ENCODE peak calls at places on chromosomes 1 and 21, in four cellular contexts. C is H1, T is IMR-90, I is H9. X is an unnamed sample.

GRCh38 chr1:1777510-1777909 is 760 bp downstream of the NADK start:
- DNase-seq in C (no peak), T (no peak), I (no peak), X (peak)

GRCh38 chr1:31010081-31010989 is 55.2 kb downstream of the PUM1 start:
- DNase-seq in C (no peak), T (peak), I (no peak), X (peak)

GRCh38 chr1:13899856-13900255 is 199.9 kb downstream of the PRDM2 start:
- DNase-seq in C (no peak), T (no peak), I (no peak), X (no peak)

GRCh38 chr1:244674446-244674845 is 21.5 kb downstream of the DESI2 start:
- DNase-seq in C (no peak), T (peak), I (no peak), X (no peak)

GRCh38 chr1:26700711-26701110 is 4.9 kb downstream of the ARID1A start:
- DNase-seq in C (no peak), T (peak), I (no peak), X (peak)

GRCh38 chr1:196056966-196057365 is 551.3 kb downstream of the KCNT2 start:
- DNase-seq in C (no peak), T (no peak), I (no peak), X (peak)

GRCh38 chr1:207097871-207098324 is 6.1 kb upstream of the C4BPA start:
- DNase-seq in C (no peak), T (no peak), I (no peak), X (no peak)

GRCh38 chr21:28959367-28960099 is 33.1 kb downstream of the LTN1 start:
- DNase-seq in C (no peak), T (peak), I (no peak), X (no peak)

GRCh38 chr1:30878559-30878958 is 30.0 kb downstream of the SDC3 start:
- DNase-seq in C (no peak), T (no peak), I (no peak), X (no peak)

GRCh38 chr1:201389066-201389465 is 10.1 kb downstream of the LAD1 start:
- DNase-seq in C (no peak), T (no peak), I (no peak), X (no peak)

GRCh38 chr1:201384406-201384782 is 6.9 kb upstream of the TNNT2 start:
- DNase-seq in C (no peak), T (no peak), I (no peak), X (no peak)

GRCh38 chr1:201385299-201385891 is 7.9 kb upstream of the TNNT2 start:
- DNase-seq in C (peak), T (peak), I (peak), X (peak)

GRCh38 chr1:201383647-201384405 is 6.3 kb upstream of the TNNT2 start:
- DNase-seq in C (no peak), T (peak), I (no peak), X (no peak)

DNA sequence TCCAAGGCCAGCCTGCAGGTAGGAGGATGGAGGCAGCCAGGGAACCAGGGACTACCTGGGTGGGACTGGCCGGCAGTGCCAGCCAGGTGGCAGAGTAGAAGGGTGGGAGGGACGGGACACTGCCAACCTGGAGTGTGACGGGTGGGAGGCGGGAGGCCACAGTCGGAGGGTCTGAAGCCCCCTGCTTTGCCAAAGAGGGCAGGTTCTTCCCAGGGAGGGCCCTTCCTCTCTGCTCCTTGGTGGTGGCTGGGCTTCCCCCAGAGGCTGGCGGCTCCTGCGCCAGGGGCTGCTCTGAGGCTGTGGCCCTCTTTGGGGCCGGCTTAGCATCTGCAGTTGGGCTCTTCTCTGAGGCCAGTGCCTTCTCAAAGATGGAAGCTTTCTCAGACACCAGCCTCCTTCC is 8.7 kb upstream of the TNNT2 start:
- DNase-seq in C (no peak), T (no peak), I (no peak), X (no peak)
- H2BK15ac ChIP-seq in C (no peak), T (no peak), I (no peak), X (no peak)

GRCh38 chr1:21018673-21019072 is 158.0 kb downstream of the EIF4G3 start:
- DNase-seq in C (no peak), T (no peak), I (no peak), X (peak)

GRCh38 chr1:21024918-21025317 is 151.8 kb downstream of the EIF4G3 start:
- DNase-seq in C (no peak), T (no peak), I (no peak), X (no peak)

GRCh38 chr1:21022279-21023040 is 154.2 kb downstream of the EIF4G3 start:
- DNase-seq in C (no peak), T (peak), I (no peak), X (peak)

GRCh38 chr1:21021311-21021710 is 155.4 kb downstream of the EIF4G3 start:
- DNase-seq in C (no peak), T (no peak), I (no peak), X (no peak)

DNA sequence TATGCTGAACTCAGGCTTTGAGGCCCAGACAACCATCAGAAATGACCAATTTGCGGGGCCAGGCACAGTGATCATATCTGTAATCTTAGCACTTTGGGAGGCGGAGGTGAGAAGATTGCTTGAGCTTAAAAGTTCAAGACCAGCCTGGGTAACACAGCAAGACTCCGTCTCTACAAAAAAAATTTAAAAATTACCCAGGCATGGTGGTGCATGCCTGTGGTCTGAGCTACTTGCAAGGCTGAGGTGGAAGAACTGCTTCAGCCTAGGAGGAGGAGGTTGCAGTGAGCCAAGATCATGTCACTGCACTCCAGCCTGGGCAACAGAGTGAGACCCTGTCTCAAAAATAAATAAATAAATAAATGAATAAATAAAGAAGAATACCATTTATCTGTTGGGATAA is 156.5 kb downstream of the EIF4G3 start:
- DNase-seq in C (no peak), T (peak), I (no peak), X (peak)
- H4K5ac ChIP-seq in C (no peak), T (no peak), I (no peak), X (no peak)

GRCh38 chr1:59393211-59394180 is 96.6 kb downstream of the FGGY start:
- DNase-seq in C (no peak), T (peak), I (no peak), X (peak)
- H2BK5ac ChIP-seq in C (peak), T (peak), I (no peak), X (no peak)

GRCh38 chr1:218702808-218703207 is 357.7 kb downstream of the TGFB2 start:
- DNase-seq in C (no peak), T (no peak), I (no peak), X (no peak)

GRCh38 chr1:218699411-218699810 is 354.3 kb downstream of the TGFB2 start:
- DNase-seq in C (no peak), T (peak), I (no peak), X (no peak)

GRCh38 chr1:218698181-218698580 is 353.0 kb downstream of the TGFB2 start:
- DNase-seq in C (no peak), T (no peak), I (no peak), X (no peak)

GRCh38 chr1:218701131-218701530 is 356.0 kb downstream of the TGFB2 start:
- DNase-seq in C (no peak), T (peak), I (no peak), X (no peak)

GRCh38 chr1:218700666-218701065 is 355.5 kb downstream of the TGFB2 start:
- DNase-seq in C (no peak), T (no peak), I (no peak), X (no peak)
- H2BK15ac ChIP-seq in C (no peak), T (no peak), I (no peak), X (no peak)

DNA sequence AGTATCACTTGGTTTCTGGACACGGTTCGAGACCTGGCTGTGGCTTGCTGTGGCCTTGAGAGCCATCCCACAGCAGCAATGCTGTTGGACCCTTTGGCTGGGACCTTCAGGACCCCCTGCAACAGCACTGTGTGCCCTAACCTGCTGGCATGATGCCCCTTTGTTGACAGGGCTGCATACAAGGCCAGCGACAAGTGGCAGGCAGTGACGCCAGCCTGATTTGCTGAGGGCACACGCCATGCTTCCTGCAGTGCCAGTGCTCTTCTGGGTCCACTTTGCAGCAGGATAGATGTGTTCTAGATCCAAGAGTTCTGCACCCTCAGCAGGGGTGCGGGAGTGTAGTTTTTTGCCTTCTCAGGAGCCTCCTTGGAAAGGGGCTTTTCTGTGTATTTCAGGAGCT is 32.8 kb downstream of the COQ8A start:
- DNase-seq in C (no peak), T (no peak), I (no peak), X (no peak)
- H4K5ac ChIP-seq in C (no peak), T (no peak), I (no peak), X (no peak)

X was measured in mesendoderm.